ENCODE peak calls at places on chromosome 22, in five cellular contexts. S is A549, A is adrenal gland, H is uterus, V is astrocyte of the spinal cord. N is an unnamed sample.

GRCh38 chr22:32717337-32718240 is 83.9 kb upstream of the TIMP3 start:
- DNase-seq in S (no peak), A (no peak), H (peak), V (no peak), N (no peak)

GRCh38 chr22:26259510-26259909 is 90.2 kb downstream of the SEZ6L start:
- DNase-seq in S (peak), A (no peak), H (no peak), V (peak), N (no peak)

GRCh38 chr22:35564975-35565867 is 24.6 kb downstream of the RASD2 start:
- DNase-seq in S (no peak), A (no peak), H (no peak), V (peak), N (no peak)

GRCh38 chr22:50076646-50077624 is 8.3 kb downstream of the MLC1 start:
- DNase-seq in S (no peak), A (no peak), H (no peak), V (no peak), N (no peak)

GRCh38 chr22:49201046-49201970 is 626.4 kb downstream of the BRD1 start:
- DNase-seq in S (no peak), A (peak), H (peak), V (no peak), N (no peak)

GRCh38 chr22:36406721-36407120 is 19.0 kb upstream of the MYH9 start:
- DNase-seq in S (no peak), A (no peak), H (no peak), V (no peak), N (no peak)

GRCh38 chr22:50252081-50253045 is 1.3 kb upstream of the HDAC10 start:
- DNase-seq in S (peak), A (peak), H (peak), V (peak), N (peak)

GRCh38 chr22:21657361-21658118 is 8.3 kb upstream of the PPIL2 start:
- DNase-seq in S (peak), A (peak), H (no peak), V (peak), N (peak)

GRCh38 chr22:37187891-37188761 is at the start of gene C1QTNF6:
- DNase-seq in S (peak), A (no peak), H (peak), V (no peak), N (no peak)

GRCh38 chr22:23243006-23243573 is 62.8 kb downstream of the BCR start:
- DNase-seq in S (no peak), A (no peak), H (no peak), V (peak), N (no peak)

GRCh38 chr22:31178859-31179258 is 18.9 kb downstream of the RNF185 start:
- DNase-seq in S (no peak), A (no peak), H (no peak), V (no peak), N (no peak)

GRCh38 chr22:36977401-36977861 is 41.8 kb downstream of the TST start:
- DNase-seq in S (peak), A (peak), H (peak), V (peak), N (peak)

GRCh38 chr22:35631597-35631996 is 14.5 kb upstream of the MB start:
- DNase-seq in S (peak), A (peak), H (no peak), V (peak), N (no peak)

GRCh38 chr22:22941831-22942510 is 54.4 kb downstream of the IGLL5 start:
- DNase-seq in S (no peak), A (peak), H (peak), V (no peak), N (no peak)

GRCh38 chr22:23315341-23315917 is 135.1 kb downstream of the BCR start:
- DNase-seq in S (peak), A (peak), H (peak), V (peak), N (peak)

GRCh38 chr22:46669201-46669600 is 49.0 kb downstream of the GRAMD4 start:
- DNase-seq in S (no peak), A (no peak), H (no peak), V (no peak), N (no peak)

GRCh38 chr22:44668190-44668885 is 33.7 kb upstream of the PRR5 start:
- DNase-seq in S (no peak), A (no peak), H (no peak), V (no peak), N (no peak)
- TF ChIP-seq CTCF in S (peak), A (no peak), H (no peak), V (no peak), N (no peak)

GRCh38 chr22:44828193-44828592 is 75.8 kb downstream of the ARHGAP8 start:
- DNase-seq in S (peak), A (no peak), H (no peak), V (no peak), N (no peak)
- TF ChIP-seq CTCF in S (peak), A (peak), H (no peak), V (peak), N (no peak)

GRCh38 chr22:39459681-39460080 is 2.9 kb downstream of the MGAT3 start:
- DNase-seq in S (no peak), A (no peak), H (no peak), V (no peak), N (no peak)
- TF ChIP-seq CTCF in S (no peak), A (no peak), H (no peak), V (no peak), N (no peak)

GRCh38 chr22:25061134-25061533 is 108.6 kb downstream of the KIAA1671 start:
- DNase-seq in S (no peak), A (no peak), H (no peak), V (no peak), N (no peak)

GRCh38 chr22:25061605-25062377 is 109.3 kb downstream of the KIAA1671 start:
- DNase-seq in S (no peak), A (no peak), H (no peak), V (no peak), N (no peak)

GRCh38 chr22:25062378-25063095 is 110.0 kb downstream of the KIAA1671 start:
- DNase-seq in S (no peak), A (no peak), H (no peak), V (no peak), N (no peak)

GRCh38 chr22:25059438-25059837 is 106.9 kb downstream of the KIAA1671 start:
- DNase-seq in S (no peak), A (no peak), H (no peak), V (no peak), N (no peak)

DNA sequence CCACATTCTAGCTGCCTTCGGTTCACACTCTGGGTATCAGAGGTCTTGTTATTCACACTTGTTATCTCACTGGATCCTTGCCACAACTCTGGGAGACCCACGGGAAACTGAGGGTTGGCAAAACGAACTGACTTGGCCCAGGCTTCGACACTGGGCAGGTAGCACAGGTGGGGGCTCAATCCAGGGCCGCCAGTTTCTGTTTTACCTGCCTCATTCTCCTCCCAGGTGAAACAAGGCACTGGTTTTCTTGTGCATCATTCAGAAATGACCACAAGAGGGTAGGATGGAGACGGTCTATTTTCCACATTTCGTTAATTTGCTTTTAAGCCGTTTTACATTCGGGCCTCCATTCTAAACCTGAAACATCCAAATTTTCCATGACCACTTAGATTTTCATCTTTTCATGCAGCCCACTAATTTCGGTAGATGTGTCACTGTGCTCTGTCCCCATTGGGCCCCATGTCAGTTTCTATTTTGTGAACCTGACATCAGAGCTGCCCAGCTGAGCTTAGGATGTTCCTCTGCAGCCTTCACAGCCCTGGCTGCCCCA is 108.1 kb downstream of the KIAA1671 start:
- DNase-seq in S (no peak), A (no peak), H (no peak), V (no peak), N (no peak)
- TF ChIP-seq CTCF in S (no peak), A (peak), H (no peak), V (peak), N (no peak)